ENCODE peak calls at places on chromosomes 1 and 21, in nine cellular contexts. One of them, this sample, is unnamed.

GRCh38 chr1:90724361-90724760 is 7.3 kb upstream of the BARHL2 start:
- DNase-seq in cardiac muscle cell: no peak
- DNase-seq in GM13977: peak; percentile 18
- DNase-seq in ecto neural progenitor cell: no peak
- DNase-seq in KBM-7: no peak
- DNase-seq in activated CD4-positive, alpha-beta T cell treated with anti-CD3 and anti-CD28 coated beads for 36 hours: no peak
- DNase-seq in AG10803: no peak
- DNase-seq in hepatocyte: no peak
- DNase-seq in T-helper 2 cell: no peak
- DNase-seq in this sample: no peak

GRCh38 chr1:48530727-48531351 is 58.8 kb upstream of the SPATA6 start:
- DNase-seq in cardiac muscle cell: peak; percentile 93
- DNase-seq in GM13977: peak; percentile 57
- DNase-seq in ecto neural progenitor cell: peak; percentile 93
- DNase-seq in KBM-7: peak; percentile 57
- DNase-seq in activated CD4-positive, alpha-beta T cell treated with anti-CD3 and anti-CD28 coated beads for 36 hours: peak; percentile 79
- DNase-seq in AG10803: peak; percentile 5
- DNase-seq in hepatocyte: peak; percentile 93
- DNase-seq in T-helper 2 cell: no peak
- DNase-seq in this sample: peak; percentile 95

GRCh38 chr1:12602633-12603024 is 15.4 kb downstream of the DHRS3 start:
- DNase-seq in cardiac muscle cell: no peak
- DNase-seq in GM13977: no peak
- DNase-seq in ecto neural progenitor cell: no peak
- DNase-seq in KBM-7: no peak
- DNase-seq in activated CD4-positive, alpha-beta T cell treated with anti-CD3 and anti-CD28 coated beads for 36 hours: no peak
- DNase-seq in AG10803: no peak
- DNase-seq in hepatocyte: no peak
- DNase-seq in T-helper 2 cell: no peak
- DNase-seq in this sample: no peak

GRCh38 chr1:19153169-19153568 is 56.9 kb downstream of the UBR4 start:
- DNase-seq in cardiac muscle cell: no peak
- DNase-seq in GM13977: no peak
- DNase-seq in ecto neural progenitor cell: no peak
- DNase-seq in KBM-7: no peak
- DNase-seq in activated CD4-positive, alpha-beta T cell treated with anti-CD3 and anti-CD28 coated beads for 36 hours: no peak
- DNase-seq in AG10803: no peak
- DNase-seq in hepatocyte: no peak
- DNase-seq in T-helper 2 cell: no peak
- DNase-seq in this sample: no peak

GRCh38 chr1:167524651-167525050 is 6.3 kb upstream of the CD247 start:
- DNase-seq in cardiac muscle cell: no peak
- DNase-seq in GM13977: no peak
- DNase-seq in ecto neural progenitor cell: no peak
- DNase-seq in KBM-7: no peak
- DNase-seq in activated CD4-positive, alpha-beta T cell treated with anti-CD3 and anti-CD28 coated beads for 36 hours: no peak
- DNase-seq in AG10803: no peak
- DNase-seq in hepatocyte: no peak
- DNase-seq in T-helper 2 cell: no peak
- DNase-seq in this sample: no peak

GRCh38 chr1:167093863-167094516 is at the start of gene STYXL2:
- DNase-seq in cardiac muscle cell: peak; percentile 85
- DNase-seq in GM13977: no peak
- DNase-seq in ecto neural progenitor cell: no peak
- DNase-seq in KBM-7: peak; percentile 70
- DNase-seq in activated CD4-positive, alpha-beta T cell treated with anti-CD3 and anti-CD28 coated beads for 36 hours: no peak
- DNase-seq in AG10803: no peak
- DNase-seq in hepatocyte: no peak
- DNase-seq in T-helper 2 cell: no peak
- DNase-seq in this sample: peak; percentile 89

GRCh38 chr1:23916209-23917131 is 3.3 kb upstream of the CNR2 start:
- DNase-seq in cardiac muscle cell: peak; percentile 79
- DNase-seq in GM13977: peak; percentile 82
- DNase-seq in ecto neural progenitor cell: peak; percentile 78
- DNase-seq in KBM-7: peak; percentile 93
- DNase-seq in activated CD4-positive, alpha-beta T cell treated with anti-CD3 and anti-CD28 coated beads for 36 hours: peak; percentile 75
- DNase-seq in AG10803: peak; percentile 43
- DNase-seq in hepatocyte: peak; percentile 86
- DNase-seq in T-helper 2 cell: no peak
- DNase-seq in this sample: peak; percentile 95

GRCh38 chr1:167654975-167655575 is 25.0 kb downstream of the RCSD1 start:
- DNase-seq in cardiac muscle cell: no peak
- DNase-seq in GM13977: no peak
- DNase-seq in ecto neural progenitor cell: no peak
- DNase-seq in KBM-7: no peak
- DNase-seq in activated CD4-positive, alpha-beta T cell treated with anti-CD3 and anti-CD28 coated beads for 36 hours: no peak
- DNase-seq in AG10803: no peak
- DNase-seq in hepatocyte: no peak
- DNase-seq in T-helper 2 cell: no peak
- DNase-seq in this sample: peak; percentile 73

GRCh38 chr1:6094801-6095505 is 49.3 kb downstream of the KCNAB2 start:
- DNase-seq in cardiac muscle cell: no peak
- DNase-seq in GM13977: no peak
- DNase-seq in ecto neural progenitor cell: no peak
- DNase-seq in KBM-7: no peak
- DNase-seq in activated CD4-positive, alpha-beta T cell treated with anti-CD3 and anti-CD28 coated beads for 36 hours: peak; percentile 6
- DNase-seq in AG10803: no peak
- DNase-seq in hepatocyte: no peak
- DNase-seq in T-helper 2 cell: no peak
- DNase-seq in this sample: no peak

GRCh38 chr1:1157914-1158710 is 15.6 kb upstream of the TTLL10 start:
- DNase-seq in cardiac muscle cell: no peak
- DNase-seq in GM13977: peak; percentile 88
- DNase-seq in ecto neural progenitor cell: peak; percentile 75
- DNase-seq in KBM-7: no peak
- DNase-seq in activated CD4-positive, alpha-beta T cell treated with anti-CD3 and anti-CD28 coated beads for 36 hours: peak; percentile 52
- DNase-seq in AG10803: peak; percentile 16
- DNase-seq in hepatocyte: peak; percentile 73
- DNase-seq in T-helper 2 cell: no peak
- DNase-seq in this sample: peak; percentile 87

GRCh38 chr1:84146375-84147032 is 2.4 kb downstream of the PRKACB start:
- DNase-seq in cardiac muscle cell: no peak
- DNase-seq in GM13977: no peak
- DNase-seq in ecto neural progenitor cell: no peak
- DNase-seq in KBM-7: no peak
- DNase-seq in activated CD4-positive, alpha-beta T cell treated with anti-CD3 and anti-CD28 coated beads for 36 hours: no peak
- DNase-seq in AG10803: peak; percentile 68
- DNase-seq in hepatocyte: no peak
- DNase-seq in T-helper 2 cell: no peak
- DNase-seq in this sample: no peak

GRCh38 chr1:46613661-46614603 is 2.7 kb downstream of the MOB3C start:
- DNase-seq in cardiac muscle cell: peak; percentile 64
- DNase-seq in GM13977: peak; percentile 73
- DNase-seq in ecto neural progenitor cell: peak; percentile 80
- DNase-seq in KBM-7: peak; percentile 84
- DNase-seq in activated CD4-positive, alpha-beta T cell treated with anti-CD3 and anti-CD28 coated beads for 36 hours: peak; percentile 65
- DNase-seq in AG10803: peak; percentile 83
- DNase-seq in hepatocyte: peak; percentile 67
- DNase-seq in T-helper 2 cell: no peak
- DNase-seq in this sample: peak; percentile 78

GRCh38 chr1:1426961-1427934 is 6.2 kb upstream of the ANKRD65 start:
- DNase-seq in cardiac muscle cell: peak; percentile 54
- DNase-seq in GM13977: peak; percentile 62
- DNase-seq in ecto neural progenitor cell: peak; percentile 89
- DNase-seq in KBM-7: no peak
- DNase-seq in activated CD4-positive, alpha-beta T cell treated with anti-CD3 and anti-CD28 coated beads for 36 hours: peak; percentile 37
- DNase-seq in AG10803: no peak
- DNase-seq in hepatocyte: peak; percentile 67
- DNase-seq in T-helper 2 cell: no peak
- DNase-seq in this sample: peak; percentile 84

GRCh38 chr21:44758141-44758561 is 43.5 kb downstream of the UBE2G2 start:
- DNase-seq in cardiac muscle cell: no peak
- DNase-seq in GM13977: no peak
- DNase-seq in ecto neural progenitor cell: no peak
- DNase-seq in KBM-7: no peak
- DNase-seq in activated CD4-positive, alpha-beta T cell treated with anti-CD3 and anti-CD28 coated beads for 36 hours: no peak
- DNase-seq in AG10803: no peak
- DNase-seq in hepatocyte: no peak
- DNase-seq in T-helper 2 cell: no peak
- DNase-seq in this sample: peak; percentile 46

GRCh38 chr1:233951804-233952203 is 47.3 kb downstream of the SLC35F3 start:
- DNase-seq in cardiac muscle cell: no peak
- DNase-seq in GM13977: no peak
- DNase-seq in ecto neural progenitor cell: no peak
- DNase-seq in KBM-7: no peak
- DNase-seq in activated CD4-positive, alpha-beta T cell treated with anti-CD3 and anti-CD28 coated beads for 36 hours: no peak
- DNase-seq in AG10803: no peak
- DNase-seq in hepatocyte: no peak
- DNase-seq in T-helper 2 cell: no peak
- DNase-seq in this sample: no peak

GRCh38 chr1:86504895-86505625 is 36.3 kb downstream of the CLCA1 start:
- DNase-seq in cardiac muscle cell: no peak
- DNase-seq in GM13977: no peak
- DNase-seq in ecto neural progenitor cell: no peak
- DNase-seq in KBM-7: no peak
- DNase-seq in activated CD4-positive, alpha-beta T cell treated with anti-CD3 and anti-CD28 coated beads for 36 hours: no peak
- DNase-seq in AG10803: peak; percentile 52
- DNase-seq in hepatocyte: no peak
- DNase-seq in T-helper 2 cell: no peak
- DNase-seq in this sample: peak; percentile 74

GRCh38 chr1:228222548-228222947 is 14.7 kb downstream of the OBSCN start:
- DNase-seq in cardiac muscle cell: no peak
- DNase-seq in GM13977: no peak
- DNase-seq in ecto neural progenitor cell: no peak
- DNase-seq in KBM-7: no peak
- DNase-seq in activated CD4-positive, alpha-beta T cell treated with anti-CD3 and anti-CD28 coated beads for 36 hours: no peak
- DNase-seq in AG10803: no peak
- DNase-seq in hepatocyte: no peak
- DNase-seq in T-helper 2 cell: no peak
- DNase-seq in this sample: no peak

GRCh38 chr1:11998636-11999035 is 18.4 kb downstream of the MFN2 start:
- DNase-seq in cardiac muscle cell: no peak
- DNase-seq in GM13977: no peak
- DNase-seq in ecto neural progenitor cell: no peak
- DNase-seq in KBM-7: no peak
- DNase-seq in activated CD4-positive, alpha-beta T cell treated with anti-CD3 and anti-CD28 coated beads for 36 hours: no peak
- DNase-seq in AG10803: no peak
- DNase-seq in hepatocyte: no peak
- DNase-seq in T-helper 2 cell: no peak
- DNase-seq in this sample: no peak